ENCODE peak calls at places on chromosomes 7 and 10, in seven cellular contexts. One of them, this sample, is unnamed.

GRCh38 chr7:113307147-113307546 is 188.8 kb upstream of the SMIM30 start:
- DNase-seq in EH: no peak
- DNase-seq in psoas muscle: no peak
- DNase-seq in HEK293T: no peak
- DNase-seq in GM13977: no peak
- DNase-seq in activated naive CD4-positive, alpha-beta T cell: no peak
- DNase-seq in Right ventricle myocardium superior: no peak
- DNase-seq in this sample: no peak

GRCh38 chr7:42907316-42907715 is 4.6 kb downstream of the C7orf25 start:
- DNase-seq in EH: peak; percentile 57
- DNase-seq in psoas muscle: no peak
- DNase-seq in HEK293T: no peak
- DNase-seq in GM13977: no peak
- DNase-seq in activated naive CD4-positive, alpha-beta T cell: no peak
- DNase-seq in Right ventricle myocardium superior: no peak
- DNase-seq in this sample: no peak

GRCh38 chr10:3902054-3902808 is 117.2 kb upstream of the KLF6 start:
- DNase-seq in EH: no peak
- DNase-seq in psoas muscle: no peak
- DNase-seq in HEK293T: no peak
- DNase-seq in GM13977: peak; percentile 70
- DNase-seq in activated naive CD4-positive, alpha-beta T cell: no peak
- DNase-seq in Right ventricle myocardium superior: no peak
- DNase-seq in this sample: no peak

GRCh38 chr7:3240826-3241430 is 60.1 kb upstream of the SDK1 start:
- DNase-seq in EH: no peak
- DNase-seq in psoas muscle: no peak
- DNase-seq in HEK293T: no peak
- DNase-seq in GM13977: no peak
- DNase-seq in activated naive CD4-positive, alpha-beta T cell: no peak
- DNase-seq in Right ventricle myocardium superior: no peak
- DNase-seq in this sample: no peak

GRCh38 chr10:110273474-110273873 is 31.2 kb downstream of the SMNDC1 start:
- DNase-seq in EH: peak; percentile 69
- DNase-seq in psoas muscle: peak; percentile 63
- DNase-seq in HEK293T: no peak
- DNase-seq in GM13977: peak; percentile 15
- DNase-seq in activated naive CD4-positive, alpha-beta T cell: no peak
- DNase-seq in Right ventricle myocardium superior: peak; percentile 77
- DNase-seq in this sample: peak; percentile 0

GRCh38 chr10:87818505-87819273 is 663 bp upstream of the ATAD1 start:
- DNase-seq in EH: peak; percentile 34
- DNase-seq in psoas muscle: no peak
- DNase-seq in HEK293T: peak; percentile 17
- DNase-seq in GM13977: peak; percentile 55
- DNase-seq in activated naive CD4-positive, alpha-beta T cell: peak; percentile 37
- DNase-seq in Right ventricle myocardium superior: no peak
- DNase-seq in this sample: peak; percentile 6

GRCh38 chr10:17075510-17075909 is 54.1 kb downstream of the CUBN start:
- DNase-seq in EH: peak; percentile 97
- DNase-seq in psoas muscle: no peak
- DNase-seq in HEK293T: no peak
- DNase-seq in GM13977: no peak
- DNase-seq in activated naive CD4-positive, alpha-beta T cell: no peak
- DNase-seq in Right ventricle myocardium superior: no peak
- DNase-seq in this sample: no peak

GRCh38 chr7:3431306-3431705 is 130.3 kb downstream of the SDK1 start:
- DNase-seq in EH: no peak
- DNase-seq in psoas muscle: no peak
- DNase-seq in HEK293T: no peak
- DNase-seq in GM13977: no peak
- DNase-seq in activated naive CD4-positive, alpha-beta T cell: no peak
- DNase-seq in Right ventricle myocardium superior: no peak
- DNase-seq in this sample: no peak

GRCh38 chr10:121667948-121668335 is 69.7 kb upstream of the FGFR2 start:
- DNase-seq in EH: no peak
- DNase-seq in psoas muscle: no peak
- DNase-seq in HEK293T: no peak
- DNase-seq in GM13977: no peak
- DNase-seq in activated naive CD4-positive, alpha-beta T cell: no peak
- DNase-seq in Right ventricle myocardium superior: no peak
- DNase-seq in this sample: no peak

GRCh38 chr10:13450078-13450477 is 78.7 kb downstream of the BEND7 start:
- DNase-seq in EH: peak; percentile 52
- DNase-seq in psoas muscle: no peak
- DNase-seq in HEK293T: no peak
- DNase-seq in GM13977: no peak
- DNase-seq in activated naive CD4-positive, alpha-beta T cell: no peak
- DNase-seq in Right ventricle myocardium superior: no peak
- DNase-seq in this sample: peak; percentile 22

GRCh38 chr7:35630573-35630972 is 64.4 kb downstream of the HERPUD2 start:
- DNase-seq in EH: peak; percentile 62
- DNase-seq in psoas muscle: no peak
- DNase-seq in HEK293T: no peak
- DNase-seq in GM13977: no peak
- DNase-seq in activated naive CD4-positive, alpha-beta T cell: no peak
- DNase-seq in Right ventricle myocardium superior: no peak
- DNase-seq in this sample: no peak

GRCh38 chr10:24382596-24382978 is 173.6 kb downstream of the KIAA1217 start:
- DNase-seq in EH: no peak
- DNase-seq in psoas muscle: no peak
- DNase-seq in HEK293T: no peak
- DNase-seq in GM13977: no peak
- DNase-seq in activated naive CD4-positive, alpha-beta T cell: no peak
- DNase-seq in Right ventricle myocardium superior: no peak
- DNase-seq in this sample: no peak

GRCh38 chr7:89666436-89666835 is 487.8 kb upstream of the STEAP1 start:
- DNase-seq in EH: no peak
- DNase-seq in psoas muscle: no peak
- DNase-seq in HEK293T: no peak
- DNase-seq in GM13977: no peak
- DNase-seq in activated naive CD4-positive, alpha-beta T cell: no peak
- DNase-seq in Right ventricle myocardium superior: no peak
- DNase-seq in this sample: no peak

GRCh38 chr7:38374507-38374906 is 101.1 kb upstream of the TARP start:
- DNase-seq in EH: peak; percentile 28
- DNase-seq in psoas muscle: no peak
- DNase-seq in HEK293T: peak; percentile 30
- DNase-seq in GM13977: peak; percentile 58
- DNase-seq in activated naive CD4-positive, alpha-beta T cell: peak; percentile 10
- DNase-seq in Right ventricle myocardium superior: no peak
- DNase-seq in this sample: no peak

GRCh38 chr10:70323697-70324340 is 40.0 kb upstream of the NPFFR1 start:
- DNase-seq in EH: no peak
- DNase-seq in psoas muscle: no peak
- DNase-seq in HEK293T: no peak
- DNase-seq in GM13977: no peak
- DNase-seq in activated naive CD4-positive, alpha-beta T cell: no peak
- DNase-seq in Right ventricle myocardium superior: no peak
- DNase-seq in this sample: no peak

GRCh38 chr7:151945224-151945623 is 11.0 kb upstream of the GALNTL5 start:
- DNase-seq in EH: no peak
- DNase-seq in psoas muscle: no peak
- DNase-seq in HEK293T: no peak
- DNase-seq in GM13977: no peak
- DNase-seq in activated naive CD4-positive, alpha-beta T cell: no peak
- DNase-seq in Right ventricle myocardium superior: no peak
- DNase-seq in this sample: no peak

GRCh38 chr10:99429521-99430095 is 816 bp downstream of the GOT1 start:
- DNase-seq in EH: no peak
- DNase-seq in psoas muscle: no peak
- DNase-seq in HEK293T: no peak
- DNase-seq in GM13977: no peak
- DNase-seq in activated naive CD4-positive, alpha-beta T cell: no peak
- DNase-seq in Right ventricle myocardium superior: no peak
- DNase-seq in this sample: no peak

GRCh38 chr7:149202831-149203231 is 7.5 kb downstream of the ZNF282 start:
- DNase-seq in EH: no peak
- DNase-seq in psoas muscle: no peak
- DNase-seq in HEK293T: no peak
- DNase-seq in GM13977: no peak
- DNase-seq in activated naive CD4-positive, alpha-beta T cell: no peak
- DNase-seq in Right ventricle myocardium superior: no peak
- DNase-seq in this sample: no peak

GRCh38 chr10:68403701-68404100 is 3.4 kb downstream of the RUFY2 start:
- DNase-seq in EH: no peak
- DNase-seq in psoas muscle: no peak
- DNase-seq in HEK293T: no peak
- DNase-seq in GM13977: no peak
- DNase-seq in activated naive CD4-positive, alpha-beta T cell: no peak
- DNase-seq in Right ventricle myocardium superior: no peak
- DNase-seq in this sample: no peak

GRCh38 chr7:23055582-23056178 is 41.8 kb upstream of the HYCC1 start:
- DNase-seq in EH: peak; percentile 71
- DNase-seq in psoas muscle: no peak
- DNase-seq in HEK293T: peak; percentile 65
- DNase-seq in GM13977: peak; percentile 67
- DNase-seq in activated naive CD4-positive, alpha-beta T cell: peak; percentile 1
- DNase-seq in Right ventricle myocardium superior: no peak
- DNase-seq in this sample: peak; percentile 14

GRCh38 chr10:83677795-83678194 is 461.5 kb upstream of the GHITM start:
- DNase-seq in EH: peak; percentile 27
- DNase-seq in psoas muscle: no peak
- DNase-seq in HEK293T: no peak
- DNase-seq in GM13977: no peak
- DNase-seq in activated naive CD4-positive, alpha-beta T cell: no peak
- DNase-seq in Right ventricle myocardium superior: no peak
- DNase-seq in this sample: no peak

GRCh38 chr7:119868387-119868786 is 404.6 kb upstream of the KCND2 start:
- DNase-seq in EH: no peak
- DNase-seq in psoas muscle: no peak
- DNase-seq in HEK293T: no peak
- DNase-seq in GM13977: no peak
- DNase-seq in activated naive CD4-positive, alpha-beta T cell: no peak
- DNase-seq in Right ventricle myocardium superior: no peak
- DNase-seq in this sample: no peak

GRCh38 chr7:120831260-120831659 is 26.7 kb downstream of the TSPAN12 start:
- DNase-seq in EH: no peak
- DNase-seq in psoas muscle: no peak
- DNase-seq in HEK293T: no peak
- DNase-seq in GM13977: no peak
- DNase-seq in activated naive CD4-positive, alpha-beta T cell: no peak
- DNase-seq in Right ventricle myocardium superior: no peak
- DNase-seq in this sample: no peak

GRCh38 chr10:42734537-42734936 is 48.1 kb upstream of the BMS1 start:
- DNase-seq in EH: peak; percentile 4
- DNase-seq in psoas muscle: no peak
- DNase-seq in HEK293T: no peak
- DNase-seq in GM13977: no peak
- DNase-seq in activated naive CD4-positive, alpha-beta T cell: no peak
- DNase-seq in Right ventricle myocardium superior: peak; percentile 50
- DNase-seq in this sample: no peak

GRCh38 chr10:49119746-49120145 is 4.4 kb upstream of the VSTM4 start:
- DNase-seq in EH: peak; percentile 40
- DNase-seq in psoas muscle: no peak
- DNase-seq in HEK293T: no peak
- DNase-seq in GM13977: no peak
- DNase-seq in activated naive CD4-positive, alpha-beta T cell: no peak
- DNase-seq in Right ventricle myocardium superior: no peak
- DNase-seq in this sample: no peak

GRCh38 chr10:103784723-103785418 is 70.5 kb downstream of the SH3PXD2A start:
- DNase-seq in EH: no peak
- DNase-seq in psoas muscle: no peak
- DNase-seq in HEK293T: no peak
- DNase-seq in GM13977: no peak
- DNase-seq in activated naive CD4-positive, alpha-beta T cell: no peak
- DNase-seq in Right ventricle myocardium superior: no peak
- DNase-seq in this sample: no peak

GRCh38 chr7:138603549-138604324 is 97.4 kb downstream of the SVOPL start:
- DNase-seq in EH: no peak
- DNase-seq in psoas muscle: no peak
- DNase-seq in HEK293T: no peak
- DNase-seq in GM13977: no peak
- DNase-seq in activated naive CD4-positive, alpha-beta T cell: no peak
- DNase-seq in Right ventricle myocardium superior: no peak
- DNase-seq in this sample: no peak

GRCh38 chr10:29482591-29483421 is 152.0 kb downstream of the SVIL start:
- DNase-seq in EH: peak; percentile 84
- DNase-seq in psoas muscle: no peak
- DNase-seq in HEK293T: no peak
- DNase-seq in GM13977: no peak
- DNase-seq in activated naive CD4-positive, alpha-beta T cell: no peak
- DNase-seq in Right ventricle myocardium superior: no peak
- DNase-seq in this sample: no peak

GRCh38 chr10:12389154-12389734 is 39.9 kb downstream of the CAMK1D start:
- DNase-seq in EH: no peak
- DNase-seq in psoas muscle: no peak
- DNase-seq in HEK293T: no peak
- DNase-seq in GM13977: no peak
- DNase-seq in activated naive CD4-positive, alpha-beta T cell: no peak
- DNase-seq in Right ventricle myocardium superior: no peak
- DNase-seq in this sample: peak; percentile 50

GRCh38 chr10:36448760-36449681 is 676.4 kb upstream of the ANKRD30A start:
- DNase-seq in EH: no peak
- DNase-seq in psoas muscle: no peak
- DNase-seq in HEK293T: no peak
- DNase-seq in GM13977: no peak
- DNase-seq in activated naive CD4-positive, alpha-beta T cell: no peak
- DNase-seq in Right ventricle myocardium superior: no peak
- DNase-seq in this sample: no peak

GRCh38 chr10:69375307-69376151 is 41.2 kb downstream of the TACR2 start:
- DNase-seq in EH: no peak
- DNase-seq in psoas muscle: peak; percentile 43
- DNase-seq in HEK293T: no peak
- DNase-seq in GM13977: no peak
- DNase-seq in activated naive CD4-positive, alpha-beta T cell: no peak
- DNase-seq in Right ventricle myocardium superior: peak; percentile 63
- DNase-seq in this sample: peak; percentile 40